ENCODE peak calls at places on chromosomes 12 and 14, in ten cellular contexts. F, N, U, R, M, Q, X, W, J and C are unnamed samples.

GRCh38 chr12:11922361-11922760 is 148.4 kb upstream of the BCL2L14 start:
- ATAC-seq in M (no peak), X (no peak), Q (no peak), N (no peak), J (no peak), R (no peak), F (peak), W (no peak), U (no peak), C (no peak)

GRCh38 chr14:99659333-99659741 is 14.4 kb downstream of the HHIPL1 start:
- ATAC-seq in Q (peak), X (no peak), F (no peak), N (no peak), M (peak), U (peak), W (no peak), J (no peak), R (peak), C (no peak)

GRCh38 chr12:26187429-26187828 is 7.9 kb upstream of the SSPN start:
- ATAC-seq in R (no peak), J (no peak), U (peak), W (no peak), N (no peak), Q (peak), M (no peak), F (peak), X (no peak), C (no peak)

GRCh38 chr14:69471916-69472315 is 12.6 kb upstream of the PLEKHD1 start:
- ATAC-seq in N (no peak), R (no peak), X (no peak), F (no peak), Q (peak), W (no peak), U (no peak), J (no peak), M (no peak), C (no peak)

GRCh38 chr14:38122241-38122640 is 85.5 kb upstream of the SSTR1 start:
- ATAC-seq in Q (no peak), F (no peak), R (no peak), U (no peak), X (peak), N (no peak), J (no peak), W (no peak), M (no peak), C (no peak)

GRCh38 chr14:47919334-47919846 is 244.0 kb upstream of the MDGA2 start:
- ATAC-seq in J (no peak), M (no peak), Q (no peak), X (no peak), F (no peak), W (peak), U (no peak), R (no peak), N (no peak), C (no peak)

GRCh38 chr12:46554461-46554860 is 181.9 kb upstream of the SLC38A2 start:
- ATAC-seq in F (no peak), U (no peak), M (no peak), J (no peak), N (no peak), R (no peak), W (no peak), Q (no peak), X (no peak), C (no peak)

GRCh38 chr14:35398095-35398584 is 6.4 kb downstream of the NFKBIA start:
- ATAC-seq in U (no peak), M (peak), X (no peak), Q (peak), N (peak), W (no peak), J (peak), F (no peak), R (peak), C (peak)

GRCh38 chr12:25124493-25124892 is 70.5 kb downstream of the DNAI7 start:
- ATAC-seq in W (no peak), X (no peak), M (no peak), J (no peak), R (no peak), Q (no peak), F (no peak), U (no peak), N (no peak), C (no peak)

GRCh38 chr12:109756457-109756856 is 42.8 kb downstream of the FAM222A start:
- ATAC-seq in R (no peak), X (no peak), F (no peak), Q (no peak), J (no peak), M (no peak), U (no peak), W (no peak), N (no peak), C (no peak)

GRCh38 chr12:13206560-13206897 is 10.0 kb downstream of the EMP1 start:
- ATAC-seq in R (no peak), N (no peak), X (peak), F (no peak), W (no peak), M (no peak), U (no peak), Q (no peak), J (no peak), C (no peak)

GRCh38 chr12:13204428-13204827 is 7.9 kb downstream of the EMP1 start:
- ATAC-seq in R (no peak), Q (no peak), X (peak), W (no peak), J (no peak), F (peak), N (no peak), M (no peak), U (no peak), C (no peak)

GRCh38 chr12:13203028-13203922 is 6.7 kb downstream of the EMP1 start:
- ATAC-seq in F (peak), W (no peak), U (peak), X (no peak), Q (no peak), M (peak), N (peak), R (peak), J (peak), C (peak)

GRCh38 chr12:13208533-13209278 is 12.2 kb downstream of the EMP1 start:
- ATAC-seq in M (no peak), F (peak), J (no peak), N (no peak), U (no peak), Q (no peak), W (peak), X (peak), R (no peak), C (no peak)

DNA sequence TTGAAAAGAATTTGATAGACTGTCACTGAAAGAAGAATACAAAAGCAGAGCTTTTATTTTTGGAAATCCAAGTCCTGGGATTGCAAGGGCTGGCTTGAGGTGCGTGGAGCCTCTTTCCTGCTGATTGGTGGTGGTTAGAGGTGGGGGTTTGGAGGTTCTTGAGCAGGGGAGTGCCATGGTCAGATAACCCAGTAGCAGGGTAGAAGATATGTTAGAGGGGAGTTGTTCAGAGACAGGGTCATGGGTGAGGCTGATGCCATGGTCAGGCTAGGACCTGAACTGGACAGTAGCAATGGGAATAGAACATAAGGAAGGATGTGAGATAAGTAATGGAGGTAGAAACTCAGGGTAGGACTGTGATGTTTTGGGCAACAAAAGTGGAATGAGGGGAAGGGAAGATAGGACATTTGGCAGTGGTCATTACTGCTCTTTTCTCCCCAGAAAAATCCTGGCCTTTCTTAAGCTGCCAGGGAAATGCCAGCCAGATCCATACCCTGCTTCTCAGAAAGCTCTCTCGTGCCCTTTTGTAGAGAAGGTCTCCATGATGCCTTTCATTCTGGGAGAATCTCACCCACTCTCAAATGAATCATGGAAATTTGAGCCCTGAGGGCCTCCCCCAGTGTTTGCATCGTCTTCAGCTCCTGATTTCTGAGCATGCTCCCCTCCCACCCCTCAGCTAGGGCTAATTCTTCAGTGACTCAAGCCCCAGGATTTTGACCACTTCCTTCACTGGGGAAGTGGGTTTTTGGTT is 9.5 kb downstream of the EMP1 start:
- ATAC-seq in U (no peak), N (no peak), R (peak), J (peak), M (no peak), Q (no peak), W (no peak), F (peak), X (peak), C (peak)
- TF ChIP-seq POLR2A in U (no peak), N (no peak), R (no peak), J (no peak), M (no peak), Q (no peak), W (no peak), F (no peak), X (peak), C (no peak)

GRCh38 chr14:52949711-52950409 is 990 bp downstream of the FERMT2 start:
- ATAC-seq in J (peak), U (no peak), F (no peak), W (peak), Q (peak), M (peak), R (peak), X (peak), N (no peak), C (no peak)

GRCh38 chr14:52950898-52951729 is at the start of gene FERMT2:
- ATAC-seq in R (peak), X (peak), J (peak), U (peak), W (peak), F (peak), Q (peak), M (peak), N (peak), C (peak)

GRCh38 chr14:52951730-52952481 is 1.1 kb upstream of the FERMT2 start:
- ATAC-seq in U (peak), R (peak), F (peak), M (peak), X (peak), Q (peak), W (peak), N (peak), J (peak), C (peak)

GRCh38 chr14:52950410-52950897 is 396 bp downstream of the FERMT2 start:
- ATAC-seq in R (peak), J (peak), W (peak), M (peak), X (peak), F (peak), Q (peak), U (peak), N (peak), C (peak)

GRCh38 chr14:52954346-52955214 is 3.7 kb upstream of the FERMT2 start:
- ATAC-seq in U (peak), X (peak), R (no peak), Q (peak), F (no peak), W (no peak), M (no peak), N (no peak), J (no peak), C (peak)
- H3K27ac ChIP-seq in U (no peak), X (peak), R (peak), Q (no peak), F (no peak), W (no peak), M (no peak), N (no peak), J (no peak), C (peak)

GRCh38 chr14:24442240-24443052 is at the start of gene SDR39U1:
- ATAC-seq in M (peak), N (peak), W (peak), U (peak), Q (peak), R (peak), F (peak), J (peak), X (peak), C (peak)
- TF ChIP-seq POLR2A in M (peak), N (peak), W (peak), U (peak), Q (peak), R (peak), F (peak), J (peak), X (peak), C (peak)

GRCh38 chr12:67663121-67663520 is 14.6 kb downstream of the DYRK2 start:
- ATAC-seq in F (no peak), W (no peak), M (no peak), N (peak), R (peak), Q (no peak), U (no peak), J (no peak), X (peak), C (peak)
- H3K27ac ChIP-seq in F (no peak), W (no peak), M (no peak), N (peak), R (peak), Q (no peak), U (no peak), J (no peak), X (no peak), C (peak)